ENCODE peak calls at places on chromosomes 4 and X, in nine cellular contexts. One of them, this sample, is unnamed.
A peak's percentile ranks its signal among the peaks of the same experiment; 100 is the strongest.

GRCh38 chrX:135639066-135639815 is 74.2 kb upstream of the CT45A1 start:
- DNase-seq in MM.1S: no peak
- DNase-seq in fibroblast of lung: no peak
- DNase-seq in PC-3: no peak
- DNase-seq in left lung: no peak
- DNase-seq in endodermal cell: no peak
- DNase-seq in cardiac muscle cell: no peak
- DNase-seq in tibial nerve: no peak
- DNase-seq in neural progenitor cell: no peak
- DNase-seq in this sample: no peak

GRCh38 chrX:109384569-109385174 is 97.2 kb downstream of the GUCY2F start:
- DNase-seq in neural progenitor cell: peak; percentile 71
- DNase-seq in cardiac muscle cell: peak; percentile 57
- DNase-seq in MM.1S: peak; percentile 30
- DNase-seq in left lung: no peak
- DNase-seq in endodermal cell: no peak
- DNase-seq in fibroblast of lung: peak; percentile 35
- DNase-seq in PC-3: peak; percentile 40
- DNase-seq in tibial nerve: no peak
- DNase-seq in this sample: no peak

GRCh38 chr4:87882321-87882720 is 49.6 kb downstream of the MEPE start:
- DNase-seq in tibial nerve: no peak
- DNase-seq in cardiac muscle cell: no peak
- DNase-seq in MM.1S: no peak
- DNase-seq in endodermal cell: no peak
- DNase-seq in neural progenitor cell: no peak
- DNase-seq in PC-3: no peak
- DNase-seq in fibroblast of lung: peak; percentile 9
- DNase-seq in left lung: no peak
- DNase-seq in this sample: no peak

GRCh38 chr4:148376151-148376550 is 66.1 kb downstream of the NR3C2 start:
- DNase-seq in endodermal cell: no peak
- DNase-seq in tibial nerve: peak; percentile 24
- DNase-seq in PC-3: peak; percentile 85
- DNase-seq in MM.1S: peak; percentile 73
- DNase-seq in left lung: peak; percentile 36
- DNase-seq in neural progenitor cell: no peak
- DNase-seq in fibroblast of lung: peak; percentile 66
- DNase-seq in cardiac muscle cell: no peak
- DNase-seq in this sample: no peak

GRCh38 chrX:47743504-47743903 is 84.5 kb upstream of the UXT start:
- DNase-seq in cardiac muscle cell: no peak
- DNase-seq in left lung: no peak
- DNase-seq in neural progenitor cell: no peak
- DNase-seq in MM.1S: no peak
- DNase-seq in fibroblast of lung: peak; percentile 27
- DNase-seq in tibial nerve: no peak
- DNase-seq in endodermal cell: no peak
- DNase-seq in PC-3: no peak
- DNase-seq in this sample: no peak

GRCh38 chr4:143095447-143095846 is 89.3 kb upstream of the USP38 start:
- DNase-seq in left lung: no peak
- DNase-seq in neural progenitor cell: no peak
- DNase-seq in MM.1S: no peak
- DNase-seq in fibroblast of lung: no peak
- DNase-seq in endodermal cell: no peak
- DNase-seq in tibial nerve: no peak
- DNase-seq in cardiac muscle cell: no peak
- DNase-seq in PC-3: no peak
- DNase-seq in this sample: no peak

GRCh38 chr4:137226900-137227299 is 305.4 kb downstream of the PCDH18 start:
- DNase-seq in fibroblast of lung: peak; percentile 22
- DNase-seq in neural progenitor cell: peak; percentile 27
- DNase-seq in PC-3: peak; percentile 55
- DNase-seq in endodermal cell: no peak
- DNase-seq in tibial nerve: no peak
- DNase-seq in MM.1S: peak; percentile 42
- DNase-seq in cardiac muscle cell: no peak
- DNase-seq in left lung: no peak
- DNase-seq in this sample: no peak

GRCh38 chr4:138110815-138111214 is 131.3 kb downstream of the SLC7A11 start:
- DNase-seq in left lung: no peak
- DNase-seq in cardiac muscle cell: no peak
- DNase-seq in tibial nerve: no peak
- DNase-seq in endodermal cell: no peak
- DNase-seq in MM.1S: no peak
- DNase-seq in PC-3: peak; percentile 45
- DNase-seq in neural progenitor cell: no peak
- DNase-seq in fibroblast of lung: no peak
- DNase-seq in this sample: no peak

GRCh38 chr4:187417761-187418160 is 577.8 kb upstream of the ZFP42 start:
- DNase-seq in tibial nerve: no peak
- DNase-seq in endodermal cell: no peak
- DNase-seq in cardiac muscle cell: no peak
- DNase-seq in PC-3: no peak
- DNase-seq in MM.1S: no peak
- DNase-seq in neural progenitor cell: no peak
- DNase-seq in left lung: no peak
- DNase-seq in fibroblast of lung: peak; percentile 36
- DNase-seq in this sample: no peak

GRCh38 chrX:25640276-25640675 is 497.9 kb upstream of the MAGEB18 start:
- DNase-seq in neural progenitor cell: no peak
- DNase-seq in PC-3: no peak
- DNase-seq in endodermal cell: no peak
- DNase-seq in MM.1S: no peak
- DNase-seq in fibroblast of lung: no peak
- DNase-seq in left lung: no peak
- DNase-seq in tibial nerve: no peak
- DNase-seq in cardiac muscle cell: no peak
- DNase-seq in this sample: no peak

GRCh38 chr4:172147702-172148101 is 334.5 kb downstream of the GALNTL6 start:
- DNase-seq in cardiac muscle cell: no peak
- DNase-seq in PC-3: peak; percentile 42
- DNase-seq in left lung: no peak
- DNase-seq in tibial nerve: no peak
- DNase-seq in MM.1S: no peak
- DNase-seq in neural progenitor cell: no peak
- DNase-seq in fibroblast of lung: peak; percentile 2
- DNase-seq in endodermal cell: no peak
- DNase-seq in this sample: no peak
- H3K27ac ChIP-seq in cardiac muscle cell: no peak overlapping the region
- H3K27ac ChIP-seq in PC-3: no peak overlapping the region
- H3K27ac ChIP-seq in left lung: no peak overlapping the region
- H3K27ac ChIP-seq in tibial nerve: no peak overlapping the region
- H3K27ac ChIP-seq in MM.1S: no peak overlapping the region
- H3K27ac ChIP-seq in neural progenitor cell: no peak overlapping the region
- H3K27ac ChIP-seq in fibroblast of lung: no peak overlapping the region
- H3K27ac ChIP-seq in endodermal cell: no peak overlapping the region
- H3K27ac ChIP-seq in this sample: no peak overlapping the region

DNA sequence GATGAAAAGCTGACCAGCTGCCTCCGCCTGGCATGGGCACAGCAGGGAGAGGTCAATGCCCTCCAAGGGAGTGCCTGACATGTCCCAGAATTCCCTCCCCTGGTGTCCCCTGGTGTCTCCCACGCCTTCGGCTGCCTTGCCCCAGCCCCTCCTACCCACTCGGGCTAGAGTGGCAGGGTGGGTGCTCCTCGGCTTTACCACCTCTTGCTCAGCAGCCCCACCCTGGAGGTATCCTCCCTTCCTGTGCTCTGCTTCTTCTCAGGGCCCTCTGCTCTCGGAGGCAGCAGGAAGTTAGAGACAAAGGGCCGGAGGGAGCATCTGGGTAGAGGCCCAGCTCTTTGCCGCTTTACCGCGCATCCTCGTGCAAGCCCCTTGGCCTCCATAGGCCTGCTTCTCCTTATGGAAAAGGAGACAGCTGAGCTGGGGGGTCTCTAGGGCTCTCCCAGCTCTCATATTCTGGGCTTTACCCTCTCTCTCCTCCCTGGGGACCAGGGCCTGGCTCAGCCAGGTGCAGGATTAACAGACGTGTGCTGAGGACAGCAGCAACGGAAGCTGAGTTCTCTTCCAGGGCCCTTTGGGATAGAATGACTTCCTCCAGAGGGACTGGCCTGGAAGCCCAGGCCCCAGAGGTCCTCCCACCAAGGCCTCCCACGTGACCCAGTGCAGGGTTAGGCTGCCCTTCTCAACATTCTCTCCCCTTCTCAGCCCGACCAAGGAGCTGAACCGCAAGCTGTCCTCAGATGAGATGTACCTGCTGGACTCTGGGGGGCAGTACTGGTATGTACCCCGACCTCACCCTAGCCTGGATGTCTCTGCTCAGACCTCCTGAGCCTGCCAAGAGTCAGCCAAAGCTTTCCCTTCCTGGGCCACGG is 17.2 kb downstream of the XPNPEP2 start:
- DNase-seq in PC-3: no peak
- DNase-seq in cardiac muscle cell: no peak
- DNase-seq in neural progenitor cell: peak; percentile 36
- DNase-seq in fibroblast of lung: no peak
- DNase-seq in left lung: no peak
- DNase-seq in endodermal cell: peak; percentile 76
- DNase-seq in MM.1S: no peak
- DNase-seq in tibial nerve: no peak
- DNase-seq in this sample: no peak
- H3K4me3 ChIP-seq in PC-3: no peak overlapping the region
- H3K4me3 ChIP-seq in cardiac muscle cell: no peak overlapping the region
- H3K4me3 ChIP-seq in neural progenitor cell: no peak overlapping the region
- H3K4me3 ChIP-seq in fibroblast of lung: no peak overlapping the region
- H3K4me3 ChIP-seq in left lung: no peak overlapping the region
- H3K4me3 ChIP-seq in endodermal cell: no peak overlapping the region
- H3K4me3 ChIP-seq in MM.1S: no peak overlapping the region
- H3K4me3 ChIP-seq in tibial nerve: no peak overlapping the region
- H3K4me3 ChIP-seq in this sample: no peak overlapping the region

GRCh38 chr4:139301143-139301820 is at the start of gene NAA15:
- DNase-seq in fibroblast of lung: peak; percentile 98
- DNase-seq in left lung: peak; percentile 99
- DNase-seq in endodermal cell: peak; percentile 99
- DNase-seq in cardiac muscle cell: peak; percentile 98
- DNase-seq in PC-3: peak; percentile 92
- DNase-seq in neural progenitor cell: peak; percentile 99
- DNase-seq in tibial nerve: peak; percentile 93
- DNase-seq in MM.1S: peak; percentile 99
- DNase-seq in this sample: peak; percentile 87

GRCh38 chr4:139299536-139299935 is 1.8 kb upstream of the NAA15 start:
- DNase-seq in fibroblast of lung: no peak
- DNase-seq in cardiac muscle cell: no peak
- DNase-seq in tibial nerve: no peak
- DNase-seq in endodermal cell: no peak
- DNase-seq in MM.1S: no peak
- DNase-seq in left lung: no peak
- DNase-seq in neural progenitor cell: no peak
- DNase-seq in PC-3: peak; percentile 79
- DNase-seq in this sample: no peak

GRCh38 chr4:139300431-139301142 is 718 bp upstream of the NAA15 start:
- DNase-seq in cardiac muscle cell: peak; percentile 35
- DNase-seq in PC-3: peak; percentile 53
- DNase-seq in MM.1S: no peak
- DNase-seq in fibroblast of lung: peak; percentile 65
- DNase-seq in endodermal cell: no peak
- DNase-seq in left lung: no peak
- DNase-seq in neural progenitor cell: peak; percentile 31
- DNase-seq in tibial nerve: no peak
- DNase-seq in this sample: no peak

GRCh38 chr4:139304920-139305319 is 2.6 kb upstream of the NDUFC1 start:
- DNase-seq in fibroblast of lung: no peak
- DNase-seq in PC-3: no peak
- DNase-seq in endodermal cell: no peak
- DNase-seq in neural progenitor cell: no peak
- DNase-seq in tibial nerve: no peak
- DNase-seq in MM.1S: no peak
- DNase-seq in left lung: no peak
- DNase-seq in cardiac muscle cell: no peak
- DNase-seq in this sample: no peak

DNA sequence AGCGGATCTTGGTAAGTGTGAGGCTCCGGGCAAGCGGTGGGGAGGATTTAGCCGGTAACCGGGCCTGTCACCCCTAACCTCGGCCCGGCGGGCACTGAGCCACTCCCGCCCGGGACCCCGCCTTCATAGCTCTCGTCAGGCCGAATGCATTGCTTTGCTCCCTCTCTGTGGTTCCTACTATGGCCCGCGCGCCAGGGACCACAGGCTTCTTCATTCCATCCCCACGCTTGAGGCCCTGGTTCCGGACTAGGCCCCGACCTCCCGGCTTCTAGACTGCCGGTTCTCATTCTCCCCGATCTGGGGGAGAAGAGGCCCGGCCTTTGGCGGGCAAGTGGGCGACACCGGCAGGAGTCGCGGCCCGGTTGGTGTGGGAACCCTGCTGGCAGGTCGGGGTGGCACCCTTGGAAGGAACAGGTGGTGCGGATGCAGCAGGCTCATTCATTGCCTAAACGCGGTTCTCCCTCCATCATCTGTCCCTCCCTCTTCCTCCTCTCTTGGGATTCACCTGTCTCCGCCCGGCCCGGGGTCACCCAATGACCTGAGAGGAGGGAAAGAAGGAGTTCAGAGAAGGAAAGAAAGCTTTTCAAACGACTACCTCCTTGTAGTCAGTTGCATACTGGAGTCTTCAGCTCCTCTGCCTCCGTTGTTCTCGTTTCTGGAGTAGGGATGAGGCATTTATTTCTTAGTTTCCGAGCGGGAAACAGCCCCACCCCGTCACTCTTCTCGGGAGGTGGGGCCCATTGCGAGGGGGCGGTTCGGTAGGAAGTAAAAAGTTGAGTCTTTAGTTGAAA is at the start of gene NDUFC1:
- DNase-seq in endodermal cell: peak; percentile 86
- DNase-seq in left lung: peak; percentile 61
- DNase-seq in MM.1S: peak; percentile 65
- DNase-seq in tibial nerve: peak; percentile 38
- DNase-seq in neural progenitor cell: peak; percentile 72
- DNase-seq in fibroblast of lung: peak; percentile 37
- DNase-seq in cardiac muscle cell: peak; percentile 58
- DNase-seq in PC-3: peak; percentile 37
- DNase-seq in this sample: no peak
- H3K4me1 ChIP-seq in endodermal cell: no peaks in the 10 kb centered on the region
- H3K4me1 ChIP-seq in left lung: peaks cover 21% of the 10 kb centered on the region
- H3K4me1 ChIP-seq in MM.1S: peaks cover 17% of the 10 kb centered on the region
- H3K4me1 ChIP-seq in tibial nerve: peaks cover 55% of the 10 kb centered on the region
- H3K4me1 ChIP-seq in neural progenitor cell: peaks cover 18% of the 10 kb centered on the region
- H3K4me1 ChIP-seq in fibroblast of lung: peaks cover 12% of the 10 kb centered on the region
- H3K4me1 ChIP-seq in cardiac muscle cell: peaks cover 17% of the 10 kb centered on the region
- H3K4me1 ChIP-seq in PC-3: peaks cover 24% of the 10 kb centered on the region
- H3K4me1 ChIP-seq in this sample: peaks cover 18% of the 10 kb centered on the region

GRCh38 chrX:66064261-66064660 is 24.4 kb upstream of the VSIG4 start:
- DNase-seq in endodermal cell: no peak
- DNase-seq in cardiac muscle cell: no peak
- DNase-seq in fibroblast of lung: no peak
- DNase-seq in tibial nerve: no peak
- DNase-seq in PC-3: no peak
- DNase-seq in MM.1S: no peak
- DNase-seq in neural progenitor cell: no peak
- DNase-seq in left lung: no peak
- DNase-seq in this sample: no peak
- H3K27ac ChIP-seq in endodermal cell: no peak overlapping the region
- H3K27ac ChIP-seq in cardiac muscle cell: no peak overlapping the region
- H3K27ac ChIP-seq in fibroblast of lung: no peak overlapping the region
- H3K27ac ChIP-seq in tibial nerve: no peak overlapping the region
- H3K27ac ChIP-seq in PC-3: no peak overlapping the region
- H3K27ac ChIP-seq in MM.1S: no peak overlapping the region
- H3K27ac ChIP-seq in neural progenitor cell: no peak overlapping the region
- H3K27ac ChIP-seq in left lung: no peak overlapping the region
- H3K27ac ChIP-seq in this sample: no peak overlapping the region

This sample was measured in thoracic aorta.